ENCODE peak calls at places on chromosomes 3 and 15, in seven cellular contexts. G is cardiac muscle cell; E is IMR-90; W is CD4-positive, CD25-positive, alpha-beta regulatory T cell; N is mucosa of descending colon; I is foreskin fibroblast; T is AG09309. M is an unnamed sample.

GRCh38 chr15:73022156-73022555 is 30.1 kb upstream of the NEO1 start:
- DNase-seq in N (no peak), T (no peak), E (peak), G (no peak), I (peak), W (no peak), M (no peak)

GRCh38 chr3:126523745-126524428 is at the start of gene CHST13:
- DNase-seq in E (peak), G (peak), I (peak), T (no peak), N (peak), W (no peak), M (peak)

GRCh38 chr3:38598791-38599190 is 50.7 kb downstream of the SCN5A start:
- DNase-seq in I (no peak), W (no peak), E (no peak), T (no peak), G (no peak), N (no peak), M (no peak)

GRCh38 chr3:171284308-171285075 is 175.7 kb downstream of the TNIK start:
- DNase-seq in G (no peak), N (peak), W (no peak), E (peak), T (peak), I (peak), M (no peak)

GRCh38 chr3:66577804-66578203 is 77.0 kb upstream of the LRIG1 start:
- DNase-seq in I (no peak), G (no peak), N (no peak), T (no peak), W (no peak), E (no peak), M (no peak)

GRCh38 chr3:59771760-59772159 is 721.9 kb upstream of the CFAP20DC start:
- DNase-seq in E (peak), I (peak), W (no peak), T (peak), N (no peak), G (no peak), M (no peak)

GRCh38 chr15:40756938-40757337 is 1.9 kb upstream of the RMDN3 start:
- DNase-seq in I (no peak), W (no peak), T (no peak), N (no peak), E (no peak), G (no peak), M (no peak)

GRCh38 chr15:59532770-59533379 is 78.7 kb upstream of the GCNT3 start:
- DNase-seq in N (peak), I (peak), E (peak), T (no peak), G (peak), W (peak), M (peak)

GRCh38 chr3:195900426-195901355 is 7.7 kb downstream of the TNK2 start:
- DNase-seq in T (no peak), N (no peak), I (peak), W (no peak), E (peak), G (no peak), M (no peak)

GRCh38 chr3:112639451-112640332 is 1.3 kb downstream of the CCDC80 start:
- DNase-seq in E (no peak), T (no peak), G (no peak), W (no peak), N (no peak), I (no peak), M (no peak)

GRCh38 chr3:100776736-100777135 is 67.4 kb downstream of the TFG start:
- DNase-seq in T (no peak), N (no peak), E (peak), W (no peak), G (no peak), I (no peak), M (peak)

GRCh38 chr3:16456784-16457415 is 56.6 kb downstream of the RFTN1 start:
- DNase-seq in N (peak), I (peak), E (peak), W (no peak), T (peak), G (no peak), M (no peak)

GRCh38 chr15:73002509-73002908 is 49.8 kb upstream of the NEO1 start:
- DNase-seq in T (peak), E (peak), G (no peak), W (no peak), N (no peak), I (peak), M (no peak)

GRCh38 chr3:101950985-101951733 is 101.8 kb downstream of the NFKBIZ start:
- DNase-seq in I (peak), T (no peak), E (no peak), G (no peak), N (no peak), W (no peak), M (no peak)

GRCh38 chr15:33091983-33092688 is 102.4 kb downstream of the FMN1 start:
- DNase-seq in T (no peak), N (peak), G (no peak), I (no peak), W (no peak), E (peak), M (no peak)

GRCh38 chr15:25439456-25439836 is 622 bp upstream of the UBE3A start:
- DNase-seq in E (peak), I (peak), W (no peak), T (no peak), N (peak), G (no peak), M (peak)

GRCh38 chr3:188884299-188885043 is 287.3 kb upstream of the TPRG1 start:
- DNase-seq in W (no peak), T (no peak), N (no peak), E (no peak), G (no peak), I (no peak), M (no peak)

GRCh38 chr15:48642795-48643194 is 2.7 kb downstream of the FBN1 start:
- DNase-seq in W (no peak), T (no peak), E (no peak), N (no peak), I (no peak), G (no peak), M (no peak)

GRCh38 chr3:182735672-182736071 is 57.6 kb upstream of the ATP11B start:
- DNase-seq in I (peak), T (peak), E (peak), W (no peak), G (no peak), N (no peak), M (no peak)

GRCh38 chr15:98914626-98915025 is 93.0 kb downstream of the PGPEP1L start:
- DNase-seq in N (no peak), E (peak), I (peak), G (no peak), W (no peak), T (peak), M (no peak)

GRCh38 chr3:64815195-64815627 is 127.4 kb upstream of the ADAMTS9 start:
- DNase-seq in N (no peak), E (peak), W (no peak), I (peak), T (no peak), G (peak), M (no peak)

GRCh38 chr3:150385296-150386242 is 22.5 kb upstream of the TSC22D2 start:
- DNase-seq in N (no peak), I (no peak), E (no peak), T (no peak), G (no peak), W (no peak), M (no peak)

GRCh38 chr3:46369675-46370132 is 1.0 kb upstream of the CCR5 start:
- DNase-seq in T (no peak), N (no peak), I (no peak), G (no peak), E (no peak), W (peak), M (no peak)

GRCh38 chr3:72475258-72476138 is 372.7 kb downstream of the SHQ1 start:
- DNase-seq in T (no peak), E (no peak), N (no peak), I (no peak), G (no peak), W (no peak), M (no peak)

GRCh38 chr15:77461486-77461885 is 40.8 kb downstream of the HMG20A start:
- DNase-seq in T (no peak), I (peak), G (no peak), E (peak), W (no peak), N (no peak), M (no peak)

GRCh38 chr3:194941360-194941955 is 255.8 kb downstream of the FAM43A start:
- DNase-seq in E (no peak), N (no peak), G (no peak), T (no peak), I (no peak), W (no peak), M (no peak)

DNA sequence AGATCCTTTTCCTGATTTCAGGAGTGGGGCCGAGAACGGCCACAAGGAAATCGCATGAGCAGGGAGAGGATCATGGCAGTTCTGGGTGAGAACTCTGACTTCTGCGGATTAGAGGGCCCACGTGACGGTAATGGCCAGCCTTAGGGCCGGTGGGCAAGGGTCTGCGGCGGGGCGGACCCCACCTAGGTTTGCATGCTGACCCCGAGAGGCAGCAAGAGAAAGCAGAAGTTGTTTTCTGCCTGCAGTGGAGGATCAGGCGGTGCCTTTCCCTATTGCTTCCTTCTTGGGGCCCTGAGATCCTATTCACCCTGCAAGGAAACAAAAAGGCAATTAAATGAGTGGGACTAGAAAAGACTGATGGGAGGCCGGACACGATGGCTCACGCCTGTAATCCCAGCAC is 185.7 kb upstream of the C2CD4B start:
- DNase-seq in W (no peak), I (no peak), G (no peak), E (no peak), T (no peak), N (no peak), M (no peak)
- H3K4me3 ChIP-seq in W (no peak), I (no peak), G (no peak), E (no peak), T (no peak), N (no peak), M (no peak)

GRCh38 chr3:109336272-109336957 is 931 bp downstream of the DPPA4 start:
- DNase-seq in E (peak), I (peak), W (no peak), N (no peak), T (no peak), G (peak), M (no peak)
- H3K4me3 ChIP-seq in E (peak), I (peak), W (no peak), N (no peak), T (peak), G (peak), M (peak)

DNA sequence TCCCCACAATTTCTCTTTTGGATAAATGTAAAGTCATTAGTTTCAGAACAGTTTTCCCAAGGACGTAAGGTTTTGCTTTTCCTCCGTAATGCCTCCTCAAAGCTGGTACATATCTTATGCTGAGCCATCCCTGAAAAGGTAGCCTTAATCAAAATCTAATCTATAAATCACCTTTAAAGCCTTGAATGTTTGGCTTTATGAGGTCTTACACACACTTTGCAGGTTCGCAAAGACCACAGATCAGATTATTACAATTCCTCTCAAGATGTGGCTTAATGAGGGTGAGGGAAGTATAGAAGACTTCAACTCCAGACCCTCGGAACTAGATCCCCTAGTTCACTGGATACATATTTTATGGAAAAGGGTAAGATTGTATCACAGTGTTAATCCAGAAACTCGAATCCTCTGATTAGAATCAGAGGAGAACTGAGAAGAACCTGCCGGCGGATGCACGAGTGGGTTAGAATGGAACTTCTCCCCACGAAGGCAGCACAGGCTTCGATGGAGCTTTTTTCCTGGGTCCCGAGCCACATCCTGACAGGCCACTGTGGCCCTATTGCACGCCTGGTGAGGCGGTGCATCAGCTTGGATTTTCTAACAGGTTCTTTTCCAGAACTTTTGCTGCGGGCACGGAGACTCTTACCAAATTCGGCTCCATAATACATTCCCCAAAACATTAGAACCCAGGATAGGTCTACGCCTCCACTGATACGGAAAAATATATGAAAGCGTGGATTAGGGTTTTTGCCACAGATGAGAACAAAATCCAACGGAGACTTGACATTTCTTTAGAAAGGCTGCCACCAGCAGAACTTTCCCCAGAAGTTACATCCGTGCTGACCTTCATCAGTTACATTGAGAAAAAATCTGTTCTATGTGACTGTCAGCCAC is 1.2 kb downstream of the CTXND1 start:
- DNase-seq in G (no peak), T (no peak), W (no peak), N (no peak), I (no peak), E (no peak), M (peak)
- H3K4me3 ChIP-seq in G (peak), T (no peak), W (no peak), N (no peak), I (no peak), E (no peak), M (peak)

GRCh38 chr15:30901889-30902288 is 1.8 kb upstream of the FAN1 start:
- DNase-seq in G (no peak), I (no peak), E (no peak), N (no peak), W (no peak), T (no peak), M (no peak)

GRCh38 chr15:30906366-30906765 is 2.7 kb downstream of the FAN1 start:
- DNase-seq in G (no peak), E (no peak), I (no peak), T (no peak), N (peak), W (no peak), M (no peak)

GRCh38 chr15:30903497-30904187 is at the start of gene FAN1:
- DNase-seq in I (peak), G (peak), W (peak), N (peak), E (peak), T (peak), M (peak)

GRCh38 chr15:30905821-30906220 is 2.1 kb downstream of the FAN1 start:
- DNase-seq in N (peak), I (peak), W (no peak), E (peak), G (peak), T (no peak), M (peak)

DNA sequence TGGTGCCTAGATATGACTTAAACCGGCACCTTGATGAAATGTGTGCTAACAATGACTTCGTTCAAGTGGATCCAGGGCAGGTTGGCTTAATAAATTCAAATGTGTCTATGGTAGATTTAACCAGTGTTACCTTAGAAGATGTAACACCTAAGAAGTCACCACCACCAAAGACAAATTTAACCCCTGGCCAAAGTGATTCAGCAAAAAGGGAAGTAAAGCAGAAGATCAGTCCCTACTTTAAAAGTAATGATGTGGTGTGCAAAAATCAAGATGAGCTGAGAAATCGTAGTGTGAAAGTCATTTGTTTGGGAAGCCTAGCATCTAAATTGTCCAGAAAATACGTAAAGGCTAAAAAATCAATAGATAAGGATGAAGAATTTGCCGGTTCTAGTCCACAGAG is 1.1 kb downstream of the FAN1 start:
- DNase-seq in T (no peak), W (no peak), G (no peak), I (no peak), E (no peak), N (no peak), M (no peak)
- H3K4me3 ChIP-seq in T (no peak), W (peak), G (peak), I (peak), E (no peak), N (no peak), M (peak)

GRCh38 chr3:99648091-99648490 is 9.7 kb downstream of the COL8A1 start:
- DNase-seq in N (peak), G (no peak), I (peak), W (no peak), T (no peak), E (peak), M (no peak)

GRCh38 chr3:99645277-99646106 is 7.1 kb downstream of the COL8A1 start:
- DNase-seq in W (no peak), T (no peak), I (peak), E (peak), G (peak), N (peak), M (peak)

GRCh38 chr3:99646107-99646435 is 7.7 kb downstream of the COL8A1 start:
- DNase-seq in N (no peak), W (no peak), T (no peak), E (no peak), G (no peak), I (no peak), M (no peak)

GRCh38 chr3:99648496-99648895 is 10.1 kb downstream of the COL8A1 start:
- DNase-seq in W (no peak), I (no peak), E (no peak), N (no peak), G (no peak), T (no peak), M (no peak)

DNA sequence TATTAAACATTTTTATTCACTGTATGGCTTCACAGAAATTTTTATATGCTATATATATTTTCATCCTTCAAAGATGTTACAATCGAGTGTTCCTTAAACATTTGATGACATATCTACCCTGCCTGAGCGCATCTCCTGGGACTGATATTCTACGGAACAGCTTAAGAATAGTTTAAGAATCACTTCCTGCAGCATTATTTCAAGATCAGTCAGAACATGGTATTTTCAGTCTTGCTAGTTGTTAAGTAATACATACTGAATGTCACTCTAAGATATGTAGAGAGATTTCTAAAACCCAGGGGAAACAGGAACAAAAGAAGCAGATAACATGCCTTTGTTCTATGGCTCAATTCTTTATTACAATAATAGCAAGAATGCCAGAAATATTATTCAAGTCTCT is 8.7 kb downstream of the COL8A1 start:
- DNase-seq in N (no peak), T (no peak), E (peak), W (no peak), I (no peak), G (no peak), M (no peak)
- H3K4me3 ChIP-seq in N (no peak), T (no peak), E (no peak), W (no peak), I (no peak), G (no peak), M (no peak)

DNA sequence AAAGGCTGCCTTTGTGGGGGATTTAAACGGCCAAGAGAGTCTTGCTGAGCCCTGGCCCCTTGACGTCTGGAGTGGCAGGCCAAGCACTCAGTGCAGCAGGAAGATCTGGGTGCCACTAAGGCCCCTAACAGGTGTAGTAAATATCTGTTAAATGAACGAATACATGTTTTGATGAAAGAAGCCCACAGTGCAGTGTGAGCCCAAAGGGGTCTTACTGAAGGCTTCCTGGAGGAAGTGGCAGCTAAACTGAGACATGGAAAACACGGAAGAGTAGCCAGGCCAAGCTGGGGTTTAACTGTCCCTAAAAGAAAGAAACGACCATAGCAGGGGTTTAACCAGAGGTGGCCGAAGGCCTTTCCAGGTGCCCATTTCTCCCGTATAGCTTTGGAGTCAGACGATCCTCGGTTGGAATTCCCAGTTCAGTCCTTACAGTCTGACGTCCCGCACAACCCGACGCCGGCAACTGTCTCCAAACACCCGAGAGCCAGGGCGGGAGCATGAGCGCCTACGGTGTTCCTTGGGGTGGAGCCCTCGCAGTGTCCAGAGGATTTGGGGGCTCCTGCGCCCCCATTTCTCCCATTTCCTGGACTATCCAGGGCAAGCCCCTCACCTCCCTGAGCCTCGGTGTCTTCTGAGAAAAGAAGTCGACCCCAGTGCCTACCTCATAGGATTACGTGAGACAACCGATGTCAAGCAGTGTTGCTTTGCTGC is 910 bp upstream of the ABHD6 start:
- DNase-seq in E (no peak), I (no peak), G (no peak), W (no peak), N (peak), T (no peak), M (peak)
- H3K4me3 ChIP-seq in E (peak), I (peak), G (peak), W (peak), N (peak), T (peak), M (peak)

GRCh38 chr3:134331811-134332199 is 42.4 kb downstream of the AMOTL2 start:
- DNase-seq in T (no peak), G (no peak), E (no peak), W (no peak), N (no peak), I (no peak), M (peak)

GRCh38 chr3:134334231-134334900 is 39.9 kb downstream of the AMOTL2 start:
- DNase-seq in N (no peak), I (peak), W (no peak), T (no peak), E (peak), G (no peak), M (no peak)

GRCh38 chr3:134333522-134334181 is 40.6 kb downstream of the AMOTL2 start:
- DNase-seq in N (no peak), E (peak), W (no peak), G (peak), T (peak), I (peak), M (peak)

GRCh38 chr3:134330895-134331810 is 43.1 kb downstream of the AMOTL2 start:
- DNase-seq in T (peak), W (no peak), G (no peak), E (peak), N (no peak), I (peak), M (peak)

DNA sequence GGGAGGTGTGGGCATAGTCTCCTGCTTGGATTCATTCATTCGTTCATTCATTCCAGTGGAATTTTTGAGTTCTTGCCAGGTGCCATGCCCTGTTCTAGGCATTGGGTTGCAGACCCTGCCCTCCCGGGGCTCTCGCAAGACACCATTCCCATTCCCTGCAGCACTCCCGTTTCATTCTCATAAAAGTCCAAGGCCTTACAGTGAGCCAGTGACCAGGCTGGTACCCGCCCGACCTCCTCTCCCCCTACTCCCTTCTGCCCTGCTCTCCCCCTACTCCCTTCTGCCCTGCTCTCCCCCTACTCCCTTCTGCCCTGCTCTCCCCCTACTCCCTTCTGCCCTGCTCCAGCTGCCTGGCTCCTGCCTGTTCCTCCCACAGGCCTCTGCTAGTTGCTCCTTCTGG is 41.9 kb downstream of the AMOTL2 start:
- DNase-seq in I (no peak), W (no peak), G (no peak), T (no peak), N (no peak), E (no peak), M (no peak)
- H3K4me3 ChIP-seq in I (no peak), W (no peak), G (no peak), T (no peak), N (no peak), E (no peak), M (no peak)

M was measured in GM23338.